ENCODE peak calls at places on chromosomes 11 and 22, in six cellular contexts. One of them, this sample, is unnamed.

GRCh38 chr22:45884201-45885067 is 92.5 kb downstream of the WNT7B start:
- DNase-seq in thoracic aorta: no peak
- DNase-seq in left ventricle myocardium inferior: peak; percentile 46
- DNase-seq in small intestine: no peak
- DNase-seq in lung: no peak
- DNase-seq in MM.1S: no peak
- DNase-seq in this sample: no peak

GRCh38 chr11:123838659-123839058 is 32.5 kb upstream of the OR6M1 start:
- DNase-seq in thoracic aorta: no peak
- DNase-seq in left ventricle myocardium inferior: no peak
- DNase-seq in small intestine: no peak
- DNase-seq in lung: no peak
- DNase-seq in MM.1S: no peak
- DNase-seq in this sample: no peak

GRCh38 chr11:12901272-12901671 is 107.8 kb upstream of the RASSF10 start:
- DNase-seq in thoracic aorta: no peak
- DNase-seq in left ventricle myocardium inferior: no peak
- DNase-seq in small intestine: no peak
- DNase-seq in lung: no peak
- DNase-seq in MM.1S: peak; percentile 24
- DNase-seq in this sample: no peak

GRCh38 chr22:26985217-26985616 is 327.8 kb downstream of the MIAT start:
- DNase-seq in thoracic aorta: no peak
- DNase-seq in left ventricle myocardium inferior: no peak
- DNase-seq in small intestine: no peak
- DNase-seq in lung: no peak
- DNase-seq in MM.1S: no peak
- DNase-seq in this sample: no peak

GRCh38 chr22:36722055-36722454 is 18.5 kb upstream of the CACNG2 start:
- DNase-seq in thoracic aorta: no peak
- DNase-seq in left ventricle myocardium inferior: no peak
- DNase-seq in small intestine: no peak
- DNase-seq in lung: no peak
- DNase-seq in MM.1S: no peak
- DNase-seq in this sample: no peak

GRCh38 chr22:20811971-20812660 is 38.2 kb downstream of the SERPIND1 start:
- DNase-seq in thoracic aorta: no peak
- DNase-seq in left ventricle myocardium inferior: no peak
- DNase-seq in small intestine: no peak
- DNase-seq in lung: no peak
- DNase-seq in MM.1S: no peak
- DNase-seq in this sample: no peak

GRCh38 chr11:34150494-34151151 is 45.2 kb downstream of the NAT10 start:
- DNase-seq in thoracic aorta: no peak
- DNase-seq in left ventricle myocardium inferior: no peak
- DNase-seq in small intestine: peak; percentile 67
- DNase-seq in lung: no peak
- DNase-seq in MM.1S: no peak
- DNase-seq in this sample: no peak

GRCh38 chr11:130162733-130163132 is 3.2 kb downstream of the ST14 start:
- DNase-seq in thoracic aorta: no peak
- DNase-seq in left ventricle myocardium inferior: no peak
- DNase-seq in small intestine: peak; percentile 69
- DNase-seq in lung: no peak
- DNase-seq in MM.1S: peak; percentile 82
- DNase-seq in this sample: no peak

GRCh38 chr11:66579017-66579606 is 10.7 kb upstream of the CTSF start:
- DNase-seq in thoracic aorta: peak; percentile 46
- DNase-seq in left ventricle myocardium inferior: peak; percentile 80
- DNase-seq in small intestine: peak; percentile 60
- DNase-seq in lung: peak; percentile 79
- DNase-seq in MM.1S: peak; percentile 38
- DNase-seq in this sample: peak; percentile 54

GRCh38 chr11:47850337-47850736 is 2.2 kb upstream of the NUP160 start:
- DNase-seq in thoracic aorta: no peak
- DNase-seq in left ventricle myocardium inferior: no peak
- DNase-seq in small intestine: no peak
- DNase-seq in lung: no peak
- DNase-seq in MM.1S: peak; percentile 58
- DNase-seq in this sample: no peak

GRCh38 chr11:69899957-69900821 is 81.0 kb upstream of the FGF3 start:
- DNase-seq in thoracic aorta: no peak
- DNase-seq in left ventricle myocardium inferior: no peak
- DNase-seq in small intestine: no peak
- DNase-seq in lung: no peak
- DNase-seq in MM.1S: no peak
- DNase-seq in this sample: peak; percentile 36

GRCh38 chr11:2536440-2536989 is 91.7 kb downstream of the KCNQ1 start:
- DNase-seq in thoracic aorta: no peak
- DNase-seq in left ventricle myocardium inferior: no peak
- DNase-seq in small intestine: no peak
- DNase-seq in lung: no peak
- DNase-seq in MM.1S: no peak
- DNase-seq in this sample: no peak

GRCh38 chr22:37431366-37431765 is 4.1 kb upstream of the ELFN2 start:
- DNase-seq in thoracic aorta: no peak
- DNase-seq in left ventricle myocardium inferior: no peak
- DNase-seq in small intestine: no peak
- DNase-seq in lung: no peak
- DNase-seq in MM.1S: no peak
- DNase-seq in this sample: no peak

GRCh38 chr11:119525855-119526196 is 102.9 kb upstream of the THY1 start:
- DNase-seq in thoracic aorta: no peak
- DNase-seq in left ventricle myocardium inferior: no peak
- DNase-seq in small intestine: no peak
- DNase-seq in lung: no peak
- DNase-seq in MM.1S: no peak
- DNase-seq in this sample: no peak

GRCh38 chr22:38067771-38068360 is 10.7 kb downstream of the PICK1 start:
- DNase-seq in thoracic aorta: no peak
- DNase-seq in left ventricle myocardium inferior: no peak
- DNase-seq in small intestine: no peak
- DNase-seq in lung: no peak
- DNase-seq in MM.1S: no peak
- DNase-seq in this sample: no peak

GRCh38 chr22:23033116-23033905 is 37.0 kb upstream of the GNAZ start:
- DNase-seq in thoracic aorta: no peak
- DNase-seq in left ventricle myocardium inferior: no peak
- DNase-seq in small intestine: no peak
- DNase-seq in lung: no peak
- DNase-seq in MM.1S: no peak
- DNase-seq in this sample: peak; percentile 45

GRCh38 chr11:79244805-79245197 is 196.0 kb downstream of the TENM4 start:
- DNase-seq in thoracic aorta: no peak
- DNase-seq in left ventricle myocardium inferior: no peak
- DNase-seq in small intestine: peak; percentile 6
- DNase-seq in lung: no peak
- DNase-seq in MM.1S: no peak
- DNase-seq in this sample: no peak

GRCh38 chr11:47355283-47356128 is 3.0 kb upstream of the MYBPC3 start:
- DNase-seq in thoracic aorta: peak; percentile 31
- DNase-seq in left ventricle myocardium inferior: peak; percentile 96
- DNase-seq in small intestine: peak; percentile 94
- DNase-seq in lung: peak; percentile 93
- DNase-seq in MM.1S: no peak
- DNase-seq in this sample: peak; percentile 91

GRCh38 chr22:19068784-19069271 is 53.4 kb downstream of the DGCR2 start:
- DNase-seq in thoracic aorta: no peak
- DNase-seq in left ventricle myocardium inferior: no peak
- DNase-seq in small intestine: no peak
- DNase-seq in lung: no peak
- DNase-seq in MM.1S: no peak
- DNase-seq in this sample: no peak

GRCh38 chr22:38080847-38081635 is 2.9 kb downstream of the SLC16A8 start:
- DNase-seq in thoracic aorta: no peak
- DNase-seq in left ventricle myocardium inferior: peak; percentile 41
- DNase-seq in small intestine: no peak
- DNase-seq in lung: no peak
- DNase-seq in MM.1S: no peak
- DNase-seq in this sample: no peak

GRCh38 chr11:6637871-6638270 is 17.7 kb downstream of the DCHS1 start:
- DNase-seq in thoracic aorta: no peak
- DNase-seq in left ventricle myocardium inferior: no peak
- DNase-seq in small intestine: no peak
- DNase-seq in lung: peak; percentile 45
- DNase-seq in MM.1S: no peak
- DNase-seq in this sample: no peak

GRCh38 chr11:110908401-110909106 is 196.3 kb upstream of the ARHGAP20 start:
- DNase-seq in thoracic aorta: no peak
- DNase-seq in left ventricle myocardium inferior: no peak
- DNase-seq in small intestine: no peak
- DNase-seq in lung: no peak
- DNase-seq in MM.1S: no peak
- DNase-seq in this sample: no peak

GRCh38 chr11:123381817-123382554 is 48.1 kb upstream of the GRAMD1B start:
- DNase-seq in thoracic aorta: no peak
- DNase-seq in left ventricle myocardium inferior: no peak
- DNase-seq in small intestine: no peak
- DNase-seq in lung: no peak
- DNase-seq in MM.1S: peak; percentile 61
- DNase-seq in this sample: no peak

GRCh38 chr11:10678106-10678505 is 15.4 kb downstream of the IRAG1 start:
- DNase-seq in thoracic aorta: no peak
- DNase-seq in left ventricle myocardium inferior: no peak
- DNase-seq in small intestine: no peak
- DNase-seq in lung: no peak
- DNase-seq in MM.1S: no peak
- DNase-seq in this sample: no peak

GRCh38 chr11:10679644-10680043 is 13.9 kb downstream of the IRAG1 start:
- DNase-seq in thoracic aorta: no peak
- DNase-seq in left ventricle myocardium inferior: no peak
- DNase-seq in small intestine: no peak
- DNase-seq in lung: no peak
- DNase-seq in MM.1S: no peak
- DNase-seq in this sample: no peak

GRCh38 chr11:10673476-10674062 is 20.0 kb downstream of the IRAG1 start:
- DNase-seq in thoracic aorta: no peak
- DNase-seq in left ventricle myocardium inferior: no peak
- DNase-seq in small intestine: no peak
- DNase-seq in lung: no peak
- DNase-seq in MM.1S: no peak
- DNase-seq in this sample: no peak

GRCh38 chr11:10674440-10674855 is 19.1 kb downstream of the IRAG1 start:
- DNase-seq in thoracic aorta: no peak
- DNase-seq in left ventricle myocardium inferior: no peak
- DNase-seq in small intestine: no peak
- DNase-seq in lung: no peak
- DNase-seq in MM.1S: no peak
- DNase-seq in this sample: peak; percentile 26

GRCh38 chr11:10674991-10675440 is 18.5 kb downstream of the IRAG1 start:
- DNase-seq in thoracic aorta: peak; percentile 64
- DNase-seq in left ventricle myocardium inferior: peak; percentile 47
- DNase-seq in small intestine: peak; percentile 16
- DNase-seq in lung: no peak
- DNase-seq in MM.1S: no peak
- DNase-seq in this sample: no peak
- H3K4me1 ChIP-seq in thoracic aorta: peaks cover 53% of the 10 kb centered on the region
- H3K4me1 ChIP-seq in left ventricle myocardium inferior: peaks cover 28% of the 10 kb centered on the region
- H3K4me1 ChIP-seq in small intestine: no peaks in the 10 kb centered on the region
- H3K4me1 ChIP-seq in lung: no peaks in the 10 kb centered on the region
- H3K4me1 ChIP-seq in MM.1S: no peaks in the 10 kb centered on the region
- H3K4me1 ChIP-seq in this sample: peaks cover 6% of the 10 kb centered on the region

GRCh38 chr11:57971272-57972012 is 52.2 kb upstream of the OR9Q1 start:
- DNase-seq in thoracic aorta: no peak
- DNase-seq in left ventricle myocardium inferior: no peak
- DNase-seq in small intestine: no peak
- DNase-seq in lung: no peak
- DNase-seq in MM.1S: no peak
- DNase-seq in this sample: no peak

GRCh38 chr11:57972013-57972367 is 51.7 kb upstream of the OR9Q1 start:
- DNase-seq in thoracic aorta: no peak
- DNase-seq in left ventricle myocardium inferior: no peak
- DNase-seq in small intestine: no peak
- DNase-seq in lung: no peak
- DNase-seq in MM.1S: no peak
- DNase-seq in this sample: no peak

GRCh38 chr11:57974132-57974531 is 49.5 kb upstream of the OR9Q1 start:
- DNase-seq in thoracic aorta: no peak
- DNase-seq in left ventricle myocardium inferior: no peak
- DNase-seq in small intestine: no peak
- DNase-seq in lung: no peak
- DNase-seq in MM.1S: no peak
- DNase-seq in this sample: no peak

GRCh38 chr11:57977709-57978108 is 46.0 kb upstream of the OR9Q1 start:
- DNase-seq in thoracic aorta: no peak
- DNase-seq in left ventricle myocardium inferior: no peak
- DNase-seq in small intestine: no peak
- DNase-seq in lung: no peak
- DNase-seq in MM.1S: no peak
- DNase-seq in this sample: no peak

GRCh38 chr11:57974830-57975229 is 48.9 kb upstream of the OR9Q1 start:
- DNase-seq in thoracic aorta: no peak
- DNase-seq in left ventricle myocardium inferior: no peak
- DNase-seq in small intestine: no peak
- DNase-seq in lung: no peak
- DNase-seq in MM.1S: no peak
- DNase-seq in this sample: no peak
- H3K36me3 ChIP-seq in thoracic aorta: no peaks in the 10 kb centered on the region
- H3K36me3 ChIP-seq in left ventricle myocardium inferior: no peaks in the 10 kb centered on the region
- H3K36me3 ChIP-seq in small intestine: no peaks in the 10 kb centered on the region
- H3K36me3 ChIP-seq in lung: no peaks in the 10 kb centered on the region
- H3K36me3 ChIP-seq in MM.1S: no peaks in the 10 kb centered on the region
- H3K36me3 ChIP-seq in this sample: no peaks in the 10 kb centered on the region

GRCh38 chr11:117794144-117794543 is 2.9 kb downstream of the DSCAML1 start:
- DNase-seq in thoracic aorta: no peak
- DNase-seq in left ventricle myocardium inferior: no peak
- DNase-seq in small intestine: no peak
- DNase-seq in lung: no peak
- DNase-seq in MM.1S: no peak
- DNase-seq in this sample: no peak

GRCh38 chr11:117792241-117792640 is 4.8 kb downstream of the DSCAML1 start:
- DNase-seq in thoracic aorta: no peak
- DNase-seq in left ventricle myocardium inferior: no peak
- DNase-seq in small intestine: no peak
- DNase-seq in lung: peak; percentile 65
- DNase-seq in MM.1S: no peak
- DNase-seq in this sample: no peak

GRCh38 chr11:117792992-117793391 is 4.0 kb downstream of the DSCAML1 start:
- DNase-seq in thoracic aorta: no peak
- DNase-seq in left ventricle myocardium inferior: no peak
- DNase-seq in small intestine: no peak
- DNase-seq in lung: no peak
- DNase-seq in MM.1S: no peak
- DNase-seq in this sample: no peak

GRCh38 chr11:117794772-117795629 is 2.0 kb downstream of the DSCAML1 start:
- DNase-seq in thoracic aorta: no peak
- DNase-seq in left ventricle myocardium inferior: no peak
- DNase-seq in small intestine: no peak
- DNase-seq in lung: no peak
- DNase-seq in MM.1S: no peak
- DNase-seq in this sample: no peak

GRCh38 chr11:117793521-117793920 is 3.5 kb downstream of the DSCAML1 start:
- DNase-seq in thoracic aorta: no peak
- DNase-seq in left ventricle myocardium inferior: no peak
- DNase-seq in small intestine: no peak
- DNase-seq in lung: no peak
- DNase-seq in MM.1S: no peak
- DNase-seq in this sample: no peak
- H3K4me1 ChIP-seq in thoracic aorta: peaks cover 8% of the 10 kb centered on the region
- H3K4me1 ChIP-seq in left ventricle myocardium inferior: peaks cover 21% of the 10 kb centered on the region
- H3K4me1 ChIP-seq in small intestine: no peaks in the 10 kb centered on the region
- H3K4me1 ChIP-seq in lung: no peaks in the 10 kb centered on the region
- H3K4me1 ChIP-seq in MM.1S: no peaks in the 10 kb centered on the region
- H3K4me1 ChIP-seq in this sample: peaks cover 12% of the 10 kb centered on the region

GRCh38 chr11:73114110-73114834 is 27.8 kb downstream of the FCHSD2 start:
- DNase-seq in thoracic aorta: no peak
- DNase-seq in left ventricle myocardium inferior: no peak
- DNase-seq in small intestine: no peak
- DNase-seq in lung: no peak
- DNase-seq in MM.1S: no peak
- DNase-seq in this sample: no peak
- H3K36me3 ChIP-seq in thoracic aorta: no peaks in the 10 kb centered on the region
- H3K36me3 ChIP-seq in left ventricle myocardium inferior: peaks cover 21% of the 10 kb centered on the region
- H3K36me3 ChIP-seq in small intestine: no peaks in the 10 kb centered on the region
- H3K36me3 ChIP-seq in lung: peaks cover 2% of the 10 kb centered on the region
- H3K36me3 ChIP-seq in MM.1S: peaks cover 9% of the 10 kb centered on the region
- H3K36me3 ChIP-seq in this sample: no peaks in the 10 kb centered on the region